ENCODE peak calls at places on chromosomes 16 and 17, in eight cellular contexts. One of them, this sample, is unnamed.

GRCh38 chr17:44918006-44918405 is 2.7 kb upstream of the GFAP start:
- DNase-seq in activated CD4-positive, alpha-beta T cell treated with anti-CD3 and anti-CD28 coated beads, Interleukin-2, amount 50 U/mL, for 48 hours: no peak
- DNase-seq in stimulated activated CD4-positive, alpha-beta T cell treated with anti-CD3 and anti-CD28 coated beads, TNF-alpha, amount 100 ng/mL, for 48 hours: no peak
- DNase-seq in epithelial cell of prostate: no peak
- DNase-seq in mesothelial cell of epicardium: no peak
- DNase-seq in left ventricle myocardium inferior: no peak
- DNase-seq in OCI-LY7: no peak
- DNase-seq in stimulated activated CD8-positive, alpha-beta memory T cell treated with anti-CD3 and anti-CD28 coated beads, Interleukin-4, amount 100 ng/mL, for 1 hour: no peak
- DNase-seq in this sample: no peak

GRCh38 chr16:30723725-30724355 is 24.4 kb upstream of the PHKG2 start:
- DNase-seq in activated CD4-positive, alpha-beta T cell treated with anti-CD3 and anti-CD28 coated beads, Interleukin-2, amount 50 U/mL, for 48 hours: no peak
- DNase-seq in stimulated activated CD4-positive, alpha-beta T cell treated with anti-CD3 and anti-CD28 coated beads, TNF-alpha, amount 100 ng/mL, for 48 hours: no peak
- DNase-seq in epithelial cell of prostate: no peak
- DNase-seq in mesothelial cell of epicardium: no peak
- DNase-seq in left ventricle myocardium inferior: no peak
- DNase-seq in OCI-LY7: no peak
- DNase-seq in stimulated activated CD8-positive, alpha-beta memory T cell treated with anti-CD3 and anti-CD28 coated beads, Interleukin-4, amount 100 ng/mL, for 1 hour: no peak
- DNase-seq in this sample: no peak

GRCh38 chr16:588639-588888 is 1.3 kb upstream of the RAB40C start:
- DNase-seq in activated CD4-positive, alpha-beta T cell treated with anti-CD3 and anti-CD28 coated beads, Interleukin-2, amount 50 U/mL, for 48 hours: peak; percentile 60
- DNase-seq in stimulated activated CD4-positive, alpha-beta T cell treated with anti-CD3 and anti-CD28 coated beads, TNF-alpha, amount 100 ng/mL, for 48 hours: peak; percentile 57
- DNase-seq in epithelial cell of prostate: no peak
- DNase-seq in mesothelial cell of epicardium: no peak
- DNase-seq in left ventricle myocardium inferior: no peak
- DNase-seq in OCI-LY7: peak; percentile 70
- DNase-seq in stimulated activated CD8-positive, alpha-beta memory T cell treated with anti-CD3 and anti-CD28 coated beads, Interleukin-4, amount 100 ng/mL, for 1 hour: peak; percentile 15
- DNase-seq in this sample: no peak

GRCh38 chr17:9522074-9522473 is 53.5 kb downstream of the STX8 start:
- DNase-seq in activated CD4-positive, alpha-beta T cell treated with anti-CD3 and anti-CD28 coated beads, Interleukin-2, amount 50 U/mL, for 48 hours: no peak
- DNase-seq in stimulated activated CD4-positive, alpha-beta T cell treated with anti-CD3 and anti-CD28 coated beads, TNF-alpha, amount 100 ng/mL, for 48 hours: no peak
- DNase-seq in epithelial cell of prostate: no peak
- DNase-seq in mesothelial cell of epicardium: no peak
- DNase-seq in left ventricle myocardium inferior: no peak
- DNase-seq in OCI-LY7: peak; percentile 24
- DNase-seq in stimulated activated CD8-positive, alpha-beta memory T cell treated with anti-CD3 and anti-CD28 coated beads, Interleukin-4, amount 100 ng/mL, for 1 hour: no peak
- DNase-seq in this sample: peak; percentile 12

GRCh38 chr17:57595942-57596695 is 149.0 kb downstream of the CCDC182 start:
- DNase-seq in activated CD4-positive, alpha-beta T cell treated with anti-CD3 and anti-CD28 coated beads, Interleukin-2, amount 50 U/mL, for 48 hours: no peak
- DNase-seq in stimulated activated CD4-positive, alpha-beta T cell treated with anti-CD3 and anti-CD28 coated beads, TNF-alpha, amount 100 ng/mL, for 48 hours: no peak
- DNase-seq in epithelial cell of prostate: no peak
- DNase-seq in mesothelial cell of epicardium: no peak
- DNase-seq in left ventricle myocardium inferior: no peak
- DNase-seq in OCI-LY7: no peak
- DNase-seq in stimulated activated CD8-positive, alpha-beta memory T cell treated with anti-CD3 and anti-CD28 coated beads, Interleukin-4, amount 100 ng/mL, for 1 hour: no peak
- DNase-seq in this sample: no peak

GRCh38 chr17:74637912-74638311 is 14.4 kb upstream of the CD300E start:
- DNase-seq in activated CD4-positive, alpha-beta T cell treated with anti-CD3 and anti-CD28 coated beads, Interleukin-2, amount 50 U/mL, for 48 hours: no peak
- DNase-seq in stimulated activated CD4-positive, alpha-beta T cell treated with anti-CD3 and anti-CD28 coated beads, TNF-alpha, amount 100 ng/mL, for 48 hours: no peak
- DNase-seq in epithelial cell of prostate: no peak
- DNase-seq in mesothelial cell of epicardium: no peak
- DNase-seq in left ventricle myocardium inferior: no peak
- DNase-seq in OCI-LY7: no peak
- DNase-seq in stimulated activated CD8-positive, alpha-beta memory T cell treated with anti-CD3 and anti-CD28 coated beads, Interleukin-4, amount 100 ng/mL, for 1 hour: no peak
- DNase-seq in this sample: no peak

GRCh38 chr17:60468371-60468770 is 46.1 kb downstream of the CHCT1 start:
- DNase-seq in activated CD4-positive, alpha-beta T cell treated with anti-CD3 and anti-CD28 coated beads, Interleukin-2, amount 50 U/mL, for 48 hours: no peak
- DNase-seq in stimulated activated CD4-positive, alpha-beta T cell treated with anti-CD3 and anti-CD28 coated beads, TNF-alpha, amount 100 ng/mL, for 48 hours: no peak
- DNase-seq in epithelial cell of prostate: no peak
- DNase-seq in mesothelial cell of epicardium: no peak
- DNase-seq in left ventricle myocardium inferior: no peak
- DNase-seq in OCI-LY7: no peak
- DNase-seq in stimulated activated CD8-positive, alpha-beta memory T cell treated with anti-CD3 and anti-CD28 coated beads, Interleukin-4, amount 100 ng/mL, for 1 hour: no peak
- DNase-seq in this sample: no peak

GRCh38 chr16:64089697-64090096 is 1032.2 kb downstream of the CDH11 start:
- DNase-seq in activated CD4-positive, alpha-beta T cell treated with anti-CD3 and anti-CD28 coated beads, Interleukin-2, amount 50 U/mL, for 48 hours: no peak
- DNase-seq in stimulated activated CD4-positive, alpha-beta T cell treated with anti-CD3 and anti-CD28 coated beads, TNF-alpha, amount 100 ng/mL, for 48 hours: no peak
- DNase-seq in epithelial cell of prostate: no peak
- DNase-seq in mesothelial cell of epicardium: no peak
- DNase-seq in left ventricle myocardium inferior: no peak
- DNase-seq in OCI-LY7: peak; percentile 78
- DNase-seq in stimulated activated CD8-positive, alpha-beta memory T cell treated with anti-CD3 and anti-CD28 coated beads, Interleukin-4, amount 100 ng/mL, for 1 hour: no peak
- DNase-seq in this sample: peak; percentile 1

GRCh38 chr17:65742433-65743312 is 181.2 kb upstream of the AXIN2 start:
- DNase-seq in activated CD4-positive, alpha-beta T cell treated with anti-CD3 and anti-CD28 coated beads, Interleukin-2, amount 50 U/mL, for 48 hours: no peak
- DNase-seq in stimulated activated CD4-positive, alpha-beta T cell treated with anti-CD3 and anti-CD28 coated beads, TNF-alpha, amount 100 ng/mL, for 48 hours: no peak
- DNase-seq in epithelial cell of prostate: peak; percentile 12
- DNase-seq in mesothelial cell of epicardium: no peak
- DNase-seq in left ventricle myocardium inferior: no peak
- DNase-seq in OCI-LY7: no peak
- DNase-seq in stimulated activated CD8-positive, alpha-beta memory T cell treated with anti-CD3 and anti-CD28 coated beads, Interleukin-4, amount 100 ng/mL, for 1 hour: no peak
- DNase-seq in this sample: no peak

GRCh38 chr16:62036101-62036806 is at the start of gene CDH8:
- DNase-seq in activated CD4-positive, alpha-beta T cell treated with anti-CD3 and anti-CD28 coated beads, Interleukin-2, amount 50 U/mL, for 48 hours: no peak
- DNase-seq in stimulated activated CD4-positive, alpha-beta T cell treated with anti-CD3 and anti-CD28 coated beads, TNF-alpha, amount 100 ng/mL, for 48 hours: no peak
- DNase-seq in epithelial cell of prostate: no peak
- DNase-seq in mesothelial cell of epicardium: peak; percentile 70
- DNase-seq in left ventricle myocardium inferior: no peak
- DNase-seq in OCI-LY7: no peak
- DNase-seq in stimulated activated CD8-positive, alpha-beta memory T cell treated with anti-CD3 and anti-CD28 coated beads, Interleukin-4, amount 100 ng/mL, for 1 hour: no peak
- DNase-seq in this sample: no peak

GRCh38 chr16:78005881-78006280 is 16.5 kb upstream of the CLEC3A start:
- DNase-seq in activated CD4-positive, alpha-beta T cell treated with anti-CD3 and anti-CD28 coated beads, Interleukin-2, amount 50 U/mL, for 48 hours: peak; percentile 5
- DNase-seq in stimulated activated CD4-positive, alpha-beta T cell treated with anti-CD3 and anti-CD28 coated beads, TNF-alpha, amount 100 ng/mL, for 48 hours: no peak
- DNase-seq in epithelial cell of prostate: no peak
- DNase-seq in mesothelial cell of epicardium: no peak
- DNase-seq in left ventricle myocardium inferior: no peak
- DNase-seq in OCI-LY7: peak; percentile 12
- DNase-seq in stimulated activated CD8-positive, alpha-beta memory T cell treated with anti-CD3 and anti-CD28 coated beads, Interleukin-4, amount 100 ng/mL, for 1 hour: no peak
- DNase-seq in this sample: no peak

GRCh38 chr16:17080105-17080504 is 390.7 kb downstream of the XYLT1 start:
- DNase-seq in activated CD4-positive, alpha-beta T cell treated with anti-CD3 and anti-CD28 coated beads, Interleukin-2, amount 50 U/mL, for 48 hours: no peak
- DNase-seq in stimulated activated CD4-positive, alpha-beta T cell treated with anti-CD3 and anti-CD28 coated beads, TNF-alpha, amount 100 ng/mL, for 48 hours: no peak
- DNase-seq in epithelial cell of prostate: no peak
- DNase-seq in mesothelial cell of epicardium: no peak
- DNase-seq in left ventricle myocardium inferior: no peak
- DNase-seq in OCI-LY7: no peak
- DNase-seq in stimulated activated CD8-positive, alpha-beta memory T cell treated with anti-CD3 and anti-CD28 coated beads, Interleukin-4, amount 100 ng/mL, for 1 hour: no peak
- DNase-seq in this sample: no peak

GRCh38 chr16:88702364-88703210 is 3.6 kb downstream of the RNF166 start:
- DNase-seq in activated CD4-positive, alpha-beta T cell treated with anti-CD3 and anti-CD28 coated beads, Interleukin-2, amount 50 U/mL, for 48 hours: peak; percentile 36
- DNase-seq in stimulated activated CD4-positive, alpha-beta T cell treated with anti-CD3 and anti-CD28 coated beads, TNF-alpha, amount 100 ng/mL, for 48 hours: no peak
- DNase-seq in epithelial cell of prostate: no peak
- DNase-seq in mesothelial cell of epicardium: no peak
- DNase-seq in left ventricle myocardium inferior: no peak
- DNase-seq in OCI-LY7: peak; percentile 32
- DNase-seq in stimulated activated CD8-positive, alpha-beta memory T cell treated with anti-CD3 and anti-CD28 coated beads, Interleukin-4, amount 100 ng/mL, for 1 hour: no peak
- DNase-seq in this sample: no peak

GRCh38 chr16:83051451-83051850 is 424.7 kb downstream of the CDH13 start:
- DNase-seq in activated CD4-positive, alpha-beta T cell treated with anti-CD3 and anti-CD28 coated beads, Interleukin-2, amount 50 U/mL, for 48 hours: no peak
- DNase-seq in stimulated activated CD4-positive, alpha-beta T cell treated with anti-CD3 and anti-CD28 coated beads, TNF-alpha, amount 100 ng/mL, for 48 hours: no peak
- DNase-seq in epithelial cell of prostate: no peak
- DNase-seq in mesothelial cell of epicardium: no peak
- DNase-seq in left ventricle myocardium inferior: no peak
- DNase-seq in OCI-LY7: no peak
- DNase-seq in stimulated activated CD8-positive, alpha-beta memory T cell treated with anti-CD3 and anti-CD28 coated beads, Interleukin-4, amount 100 ng/mL, for 1 hour: no peak
- DNase-seq in this sample: no peak

GRCh38 chr17:65519471-65519870 is 42.0 kb downstream of the AXIN2 start:
- DNase-seq in activated CD4-positive, alpha-beta T cell treated with anti-CD3 and anti-CD28 coated beads, Interleukin-2, amount 50 U/mL, for 48 hours: no peak
- DNase-seq in stimulated activated CD4-positive, alpha-beta T cell treated with anti-CD3 and anti-CD28 coated beads, TNF-alpha, amount 100 ng/mL, for 48 hours: no peak
- DNase-seq in epithelial cell of prostate: no peak
- DNase-seq in mesothelial cell of epicardium: no peak
- DNase-seq in left ventricle myocardium inferior: no peak
- DNase-seq in OCI-LY7: no peak
- DNase-seq in stimulated activated CD8-positive, alpha-beta memory T cell treated with anti-CD3 and anti-CD28 coated beads, Interleukin-4, amount 100 ng/mL, for 1 hour: no peak
- DNase-seq in this sample: no peak

GRCh38 chr17:82356845-82357355 is 2.1 kb upstream of the TEX19 start:
- DNase-seq in activated CD4-positive, alpha-beta T cell treated with anti-CD3 and anti-CD28 coated beads, Interleukin-2, amount 50 U/mL, for 48 hours: no peak
- DNase-seq in stimulated activated CD4-positive, alpha-beta T cell treated with anti-CD3 and anti-CD28 coated beads, TNF-alpha, amount 100 ng/mL, for 48 hours: no peak
- DNase-seq in epithelial cell of prostate: no peak
- DNase-seq in mesothelial cell of epicardium: no peak
- DNase-seq in left ventricle myocardium inferior: no peak
- DNase-seq in OCI-LY7: peak; percentile 67
- DNase-seq in stimulated activated CD8-positive, alpha-beta memory T cell treated with anti-CD3 and anti-CD28 coated beads, Interleukin-4, amount 100 ng/mL, for 1 hour: no peak
- DNase-seq in this sample: no peak

GRCh38 chr16:83994087-83994486 is 26.0 kb downstream of the NECAB2 start:
- DNase-seq in activated CD4-positive, alpha-beta T cell treated with anti-CD3 and anti-CD28 coated beads, Interleukin-2, amount 50 U/mL, for 48 hours: no peak
- DNase-seq in stimulated activated CD4-positive, alpha-beta T cell treated with anti-CD3 and anti-CD28 coated beads, TNF-alpha, amount 100 ng/mL, for 48 hours: no peak
- DNase-seq in epithelial cell of prostate: peak; percentile 84
- DNase-seq in mesothelial cell of epicardium: no peak
- DNase-seq in left ventricle myocardium inferior: no peak
- DNase-seq in OCI-LY7: no peak
- DNase-seq in stimulated activated CD8-positive, alpha-beta memory T cell treated with anti-CD3 and anti-CD28 coated beads, Interleukin-4, amount 100 ng/mL, for 1 hour: no peak
- DNase-seq in this sample: no peak

GRCh38 chr17:76544123-76544915 is 4.5 kb downstream of the PRCD start:
- DNase-seq in activated CD4-positive, alpha-beta T cell treated with anti-CD3 and anti-CD28 coated beads, Interleukin-2, amount 50 U/mL, for 48 hours: no peak
- DNase-seq in stimulated activated CD4-positive, alpha-beta T cell treated with anti-CD3 and anti-CD28 coated beads, TNF-alpha, amount 100 ng/mL, for 48 hours: no peak
- DNase-seq in epithelial cell of prostate: no peak
- DNase-seq in mesothelial cell of epicardium: peak; percentile 60
- DNase-seq in left ventricle myocardium inferior: peak; percentile 74
- DNase-seq in OCI-LY7: no peak
- DNase-seq in stimulated activated CD8-positive, alpha-beta memory T cell treated with anti-CD3 and anti-CD28 coated beads, Interleukin-4, amount 100 ng/mL, for 1 hour: no peak
- DNase-seq in this sample: no peak

GRCh38 chr17:27946521-27946920 is 53.4 kb upstream of the LYRM9 start:
- DNase-seq in activated CD4-positive, alpha-beta T cell treated with anti-CD3 and anti-CD28 coated beads, Interleukin-2, amount 50 U/mL, for 48 hours: no peak
- DNase-seq in stimulated activated CD4-positive, alpha-beta T cell treated with anti-CD3 and anti-CD28 coated beads, TNF-alpha, amount 100 ng/mL, for 48 hours: no peak
- DNase-seq in epithelial cell of prostate: no peak
- DNase-seq in mesothelial cell of epicardium: no peak
- DNase-seq in left ventricle myocardium inferior: no peak
- DNase-seq in OCI-LY7: no peak
- DNase-seq in stimulated activated CD8-positive, alpha-beta memory T cell treated with anti-CD3 and anti-CD28 coated beads, Interleukin-4, amount 100 ng/mL, for 1 hour: no peak
- DNase-seq in this sample: no peak

GRCh38 chr17:5019475-5019956 is 15.7 kb downstream of the SLC52A1 start:
- DNase-seq in activated CD4-positive, alpha-beta T cell treated with anti-CD3 and anti-CD28 coated beads, Interleukin-2, amount 50 U/mL, for 48 hours: peak; percentile 34
- DNase-seq in stimulated activated CD4-positive, alpha-beta T cell treated with anti-CD3 and anti-CD28 coated beads, TNF-alpha, amount 100 ng/mL, for 48 hours: no peak
- DNase-seq in epithelial cell of prostate: no peak
- DNase-seq in mesothelial cell of epicardium: no peak
- DNase-seq in left ventricle myocardium inferior: no peak
- DNase-seq in OCI-LY7: peak; percentile 76
- DNase-seq in stimulated activated CD8-positive, alpha-beta memory T cell treated with anti-CD3 and anti-CD28 coated beads, Interleukin-4, amount 100 ng/mL, for 1 hour: no peak
- DNase-seq in this sample: no peak

GRCh38 chr17:8674344-8675305 is 44.1 kb upstream of the MYH10 start:
- DNase-seq in activated CD4-positive, alpha-beta T cell treated with anti-CD3 and anti-CD28 coated beads, Interleukin-2, amount 50 U/mL, for 48 hours: no peak
- DNase-seq in stimulated activated CD4-positive, alpha-beta T cell treated with anti-CD3 and anti-CD28 coated beads, TNF-alpha, amount 100 ng/mL, for 48 hours: no peak
- DNase-seq in epithelial cell of prostate: no peak
- DNase-seq in mesothelial cell of epicardium: no peak
- DNase-seq in left ventricle myocardium inferior: peak; percentile 84
- DNase-seq in OCI-LY7: no peak
- DNase-seq in stimulated activated CD8-positive, alpha-beta memory T cell treated with anti-CD3 and anti-CD28 coated beads, Interleukin-4, amount 100 ng/mL, for 1 hour: no peak
- DNase-seq in this sample: no peak

GRCh38 chr17:5078106-5079028 is at the start of gene ZFP3:
- DNase-seq in activated CD4-positive, alpha-beta T cell treated with anti-CD3 and anti-CD28 coated beads, Interleukin-2, amount 50 U/mL, for 48 hours: peak; percentile 77
- DNase-seq in stimulated activated CD4-positive, alpha-beta T cell treated with anti-CD3 and anti-CD28 coated beads, TNF-alpha, amount 100 ng/mL, for 48 hours: peak; percentile 62
- DNase-seq in epithelial cell of prostate: peak; percentile 3
- DNase-seq in mesothelial cell of epicardium: no peak
- DNase-seq in left ventricle myocardium inferior: peak; percentile 87
- DNase-seq in OCI-LY7: peak; percentile 71
- DNase-seq in stimulated activated CD8-positive, alpha-beta memory T cell treated with anti-CD3 and anti-CD28 coated beads, Interleukin-4, amount 100 ng/mL, for 1 hour: peak; percentile 43
- DNase-seq in this sample: no peak

GRCh38 chr16:51317575-51317974 is 166.5 kb upstream of the SALL1 start:
- DNase-seq in activated CD4-positive, alpha-beta T cell treated with anti-CD3 and anti-CD28 coated beads, Interleukin-2, amount 50 U/mL, for 48 hours: no peak
- DNase-seq in stimulated activated CD4-positive, alpha-beta T cell treated with anti-CD3 and anti-CD28 coated beads, TNF-alpha, amount 100 ng/mL, for 48 hours: no peak
- DNase-seq in epithelial cell of prostate: no peak
- DNase-seq in mesothelial cell of epicardium: no peak
- DNase-seq in left ventricle myocardium inferior: no peak
- DNase-seq in OCI-LY7: no peak
- DNase-seq in stimulated activated CD8-positive, alpha-beta memory T cell treated with anti-CD3 and anti-CD28 coated beads, Interleukin-4, amount 100 ng/mL, for 1 hour: no peak
- DNase-seq in this sample: no peak

GRCh38 chr16:11715246-11715947 is 27.3 kb downstream of the TXNDC11 start:
- DNase-seq in activated CD4-positive, alpha-beta T cell treated with anti-CD3 and anti-CD28 coated beads, Interleukin-2, amount 50 U/mL, for 48 hours: no peak
- DNase-seq in stimulated activated CD4-positive, alpha-beta T cell treated with anti-CD3 and anti-CD28 coated beads, TNF-alpha, amount 100 ng/mL, for 48 hours: no peak
- DNase-seq in epithelial cell of prostate: no peak
- DNase-seq in mesothelial cell of epicardium: no peak
- DNase-seq in left ventricle myocardium inferior: no peak
- DNase-seq in OCI-LY7: peak; percentile 39
- DNase-seq in stimulated activated CD8-positive, alpha-beta memory T cell treated with anti-CD3 and anti-CD28 coated beads, Interleukin-4, amount 100 ng/mL, for 1 hour: no peak
- DNase-seq in this sample: no peak

GRCh38 chr17:47119746-47120520 is 69.2 kb downstream of the CDC27 start:
- DNase-seq in activated CD4-positive, alpha-beta T cell treated with anti-CD3 and anti-CD28 coated beads, Interleukin-2, amount 50 U/mL, for 48 hours: no peak
- DNase-seq in stimulated activated CD4-positive, alpha-beta T cell treated with anti-CD3 and anti-CD28 coated beads, TNF-alpha, amount 100 ng/mL, for 48 hours: no peak
- DNase-seq in epithelial cell of prostate: no peak
- DNase-seq in mesothelial cell of epicardium: no peak
- DNase-seq in left ventricle myocardium inferior: no peak
- DNase-seq in OCI-LY7: no peak
- DNase-seq in stimulated activated CD8-positive, alpha-beta memory T cell treated with anti-CD3 and anti-CD28 coated beads, Interleukin-4, amount 100 ng/mL, for 1 hour: no peak
- DNase-seq in this sample: no peak

GRCh38 chr16:46897471-46897870 is 13.3 kb downstream of the GPT2 start:
- DNase-seq in activated CD4-positive, alpha-beta T cell treated with anti-CD3 and anti-CD28 coated beads, Interleukin-2, amount 50 U/mL, for 48 hours: no peak
- DNase-seq in stimulated activated CD4-positive, alpha-beta T cell treated with anti-CD3 and anti-CD28 coated beads, TNF-alpha, amount 100 ng/mL, for 48 hours: no peak
- DNase-seq in epithelial cell of prostate: no peak
- DNase-seq in mesothelial cell of epicardium: no peak
- DNase-seq in left ventricle myocardium inferior: no peak
- DNase-seq in OCI-LY7: no peak
- DNase-seq in stimulated activated CD8-positive, alpha-beta memory T cell treated with anti-CD3 and anti-CD28 coated beads, Interleukin-4, amount 100 ng/mL, for 1 hour: no peak
- DNase-seq in this sample: no peak

GRCh38 chr17:16900288-16900882 is 71.5 kb downstream of the TNFRSF13B start:
- DNase-seq in activated CD4-positive, alpha-beta T cell treated with anti-CD3 and anti-CD28 coated beads, Interleukin-2, amount 50 U/mL, for 48 hours: no peak
- DNase-seq in stimulated activated CD4-positive, alpha-beta T cell treated with anti-CD3 and anti-CD28 coated beads, TNF-alpha, amount 100 ng/mL, for 48 hours: no peak
- DNase-seq in epithelial cell of prostate: no peak
- DNase-seq in mesothelial cell of epicardium: peak; percentile 27
- DNase-seq in left ventricle myocardium inferior: no peak
- DNase-seq in OCI-LY7: no peak
- DNase-seq in stimulated activated CD8-positive, alpha-beta memory T cell treated with anti-CD3 and anti-CD28 coated beads, Interleukin-4, amount 100 ng/mL, for 1 hour: no peak
- DNase-seq in this sample: no peak